ENCODE peak calls at places on chromosomes 7 and 10, in eight cellular contexts. H is ovary; U is brain microvascular endothelial cell; A is colonic mucosa; R is pancreas; F is tibial nerve; P is naive thymus-derived CD4-positive, alpha-beta T cell; E is GM23338. B is an unnamed sample. For H3K36me3, the result is how much of the 10 kb centered on the place peaks cover.

GRCh38 chr7:143410523-143411004 is 1.9 kb upstream of the EPHA1 start:
- DNase-seq in H (no peak), U (no peak), A (no peak), R (no peak), F (no peak), P (no peak), E (peak), B (no peak)

GRCh38 chr7:30659312-30659711 is 22.9 kb downstream of the CRHR2 start:
- DNase-seq in H (no peak), U (no peak), A (no peak), R (peak), F (no peak), P (no peak), E (no peak), B (no peak)

GRCh38 chr7:50391386-50391785 is 58.8 kb downstream of the FIGNL1 start:
- DNase-seq in H (no peak), U (no peak), A (no peak), R (no peak), F (no peak), P (no peak), E (no peak), B (no peak)

GRCh38 chr10:77371848-77372247 is 265.8 kb downstream of the KCNMA1 start:
- DNase-seq in H (no peak), U (no peak), A (no peak), R (no peak), F (no peak), P (no peak), E (no peak), B (no peak)

GRCh38 chr10:77638766-77639101 is 1.1 kb upstream of the KCNMA1 start:
- DNase-seq in H (no peak), U (no peak), A (no peak), R (no peak), F (no peak), P (no peak), E (peak), B (no peak)

GRCh38 chr10:62554632-62555199 is 180.5 kb downstream of the ZNF365 start:
- DNase-seq in H (no peak), U (peak), A (peak), R (no peak), F (no peak), P (peak), E (peak), B (peak)

GRCh38 chr7:112556633-112557032 is 75.8 kb downstream of the LSMEM1 start:
- DNase-seq in H (no peak), U (no peak), A (no peak), R (no peak), F (no peak), P (no peak), E (no peak), B (peak)

GRCh38 chr7:104982773-104983619 is 31.0 kb upstream of the KMT2E start:
- DNase-seq in H (no peak), U (no peak), A (no peak), R (no peak), F (no peak), P (no peak), E (no peak), B (peak)

GRCh38 chr7:55427279-55427788 is 62.2 kb downstream of the LANCL2 start:
- DNase-seq in H (no peak), U (no peak), A (no peak), R (no peak), F (no peak), P (no peak), E (no peak), B (no peak)

GRCh38 chr10:35427543-35427942 is 91.2 kb downstream of the CCNY start:
- DNase-seq in H (no peak), U (no peak), A (no peak), R (no peak), F (no peak), P (no peak), E (no peak), B (no peak)

GRCh38 chr10:75399461-75400162 is 2.0 kb downstream of the ZNF503 start:
- DNase-seq in H (peak), U (peak), A (peak), R (peak), F (peak), P (no peak), E (peak), B (no peak)

GRCh38 chr10:14608381-14609001 is 166.2 kb downstream of the FAM107B start:
- DNase-seq in H (no peak), U (no peak), A (no peak), R (no peak), F (no peak), P (no peak), E (no peak), B (peak)

GRCh38 chr10:986137-986825 is 2.0 kb upstream of the GTPBP4 start:
- DNase-seq in H (no peak), U (peak), A (no peak), R (no peak), F (no peak), P (no peak), E (no peak), B (no peak)

GRCh38 chr7:82594665-82595064 is 151.1 kb upstream of the CACNA2D1 start:
- DNase-seq in H (no peak), U (no peak), A (no peak), R (no peak), F (no peak), P (no peak), E (peak), B (no peak)

GRCh38 chr10:17649052-17649451 is 5.1 kb downstream of the STAM start:
- DNase-seq in H (no peak), U (no peak), A (no peak), R (no peak), F (no peak), P (no peak), E (no peak), B (no peak)
- H3K36me3 ChIP-seq in H (under half), U (under half), A (under half), R (under half), F (under half), P (under half), E (under half), B (under half)

DNA sequence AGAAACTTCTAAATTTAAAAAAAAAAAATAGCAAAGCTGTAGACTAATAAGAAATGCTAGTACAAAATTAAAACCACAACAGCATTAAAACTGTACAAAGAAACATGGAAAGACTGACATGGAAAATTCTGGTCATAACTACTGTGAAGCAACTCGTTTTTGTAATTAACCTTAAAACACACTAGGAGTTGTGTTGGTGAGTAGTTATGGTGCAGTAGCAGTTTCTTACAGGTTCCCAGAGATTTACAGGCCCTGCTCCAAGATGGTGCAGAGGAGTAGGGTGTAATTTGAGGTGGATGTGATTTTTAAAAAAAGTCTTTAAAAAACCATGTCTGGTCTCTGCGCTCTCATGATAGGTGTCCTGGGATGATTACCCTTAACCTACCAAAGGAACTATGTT is 31.0 kb downstream of the TNKS2 start:
- DNase-seq in H (no peak), U (no peak), A (no peak), R (no peak), F (no peak), P (no peak), E (no peak), B (no peak)
- H3K36me3 ChIP-seq in H (under half), U (under half), A (under half), R (half or more), F (under half), P (half or more), E (half or more), B (under half)

GRCh38 chr10:119643306-119644214 is 7.6 kb upstream of the BAG3 start:
- DNase-seq in H (no peak), U (no peak), A (no peak), R (no peak), F (no peak), P (no peak), E (no peak), B (no peak)
- H3K36me3 ChIP-seq in H (under half), U (under half), A (under half), R (under half), F (under half), P (under half), E (under half), B (under half)

DNA sequence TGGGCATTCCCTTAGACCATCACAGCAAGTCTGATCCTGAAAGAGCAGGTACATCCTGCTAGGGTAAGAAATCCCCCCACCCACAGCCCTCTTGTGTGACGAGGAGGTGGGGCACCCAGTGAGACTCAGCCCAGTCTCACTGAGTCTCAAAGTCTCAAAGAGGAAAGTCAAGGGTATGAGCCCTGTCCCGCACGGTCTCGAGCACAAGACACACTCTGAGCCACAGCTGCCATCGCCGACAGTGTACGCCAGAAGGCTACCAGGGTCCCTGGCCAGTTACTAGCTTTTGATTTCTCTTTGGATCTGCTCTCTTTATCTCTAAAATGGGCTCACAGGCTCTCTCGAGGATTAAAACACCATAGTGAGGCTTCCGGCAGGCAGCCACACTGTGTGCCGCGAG is 190.2 kb downstream of the TNS3 start:
- DNase-seq in H (no peak), U (no peak), A (no peak), R (peak), F (no peak), P (no peak), E (no peak), B (no peak)
- H3K36me3 ChIP-seq in H (under half), U (under half), A (under half), R (under half), F (under half), P (under half), E (under half), B (under half)

B was measured in Karpas-422.